ENCODE peak calls at places on chromosomes 6 and 20, in four cellular contexts. I is cerebellar cortex, S is spleen, P is NCI-H2029. B is an unnamed sample.

GRCh38 chr20:46963758-46964181 is 69.1 kb downstream of the EYA2 start:
- DNase-seq in I (no peak), S (peak), P (no peak), B (no peak)

GRCh38 chr6:13400772-13401171 is 72.4 kb upstream of the TBC1D7 start:
- DNase-seq in I (no peak), S (no peak), P (peak), B (no peak)

GRCh38 chr6:35970181-35970580 is 49.3 kb upstream of the SRPK1 start:
- DNase-seq in I (no peak), S (no peak), P (no peak), B (no peak)

GRCh38 chr6:20266851-20267608 is 54.8 kb upstream of the MBOAT1 start:
- DNase-seq in I (no peak), S (no peak), P (no peak), B (no peak)

GRCh38 chr6:85459224-85459901 is 9.5 kb downstream of the NT5E start:
- DNase-seq in I (no peak), S (no peak), P (no peak), B (no peak)

GRCh38 chr6:77463308-77463880 is at the start of gene HTR1B:
- DNase-seq in I (no peak), S (no peak), P (no peak), B (peak)

GRCh38 chr6:1607557-1608221 is 2.0 kb upstream of the FOXC1 start:
- DNase-seq in I (no peak), S (no peak), P (peak), B (no peak)

GRCh38 chr6:88813045-88813444 is 150.4 kb downstream of the RNGTT start:
- DNase-seq in I (peak), S (no peak), P (no peak), B (no peak)

GRCh38 chr20:48932375-48932941 is 10.9 kb downstream of the ARFGEF2 start:
- DNase-seq in I (no peak), S (no peak), P (no peak), B (no peak)

GRCh38 chr20:53795170-53795569 is 201.5 kb upstream of the ZNF217 start:
- DNase-seq in I (no peak), S (no peak), P (no peak), B (no peak)

GRCh38 chr6:162913206-162913605 is 185.4 kb downstream of the PACRG start:
- DNase-seq in I (no peak), S (no peak), P (no peak), B (no peak)

GRCh38 chr6:111215134-111215533 is 127.8 kb downstream of the SLC16A10 start:
- DNase-seq in I (no peak), S (no peak), P (no peak), B (no peak)

GRCh38 chr20:64051033-64051452 is 1.6 kb upstream of the SOX18 start:
- DNase-seq in I (no peak), S (no peak), P (no peak), B (no peak)

GRCh38 chr6:91152824-91153223 is 566.0 kb upstream of the MAP3K7 start:
- DNase-seq in I (no peak), S (no peak), P (no peak), B (no peak)

GRCh38 chr20:44643596-44644383 is 7.7 kb downstream of the ADA start:
- DNase-seq in I (no peak), S (peak), P (peak), B (peak)

GRCh38 chr6:43608310-43608763 is 20.7 kb downstream of the GTPBP2 start:
- DNase-seq in I (peak), S (no peak), P (peak), B (no peak)

GRCh38 chr6:142680308-142680707 is 264.7 kb downstream of the HIVEP2 start:
- DNase-seq in I (no peak), S (no peak), P (no peak), B (no peak)

GRCh38 chr6:5172057-5172683 is 87.0 kb downstream of the PPP1R3G start:
- DNase-seq in I (no peak), S (no peak), P (peak), B (no peak)

GRCh38 chr6:38169826-38170526 is 350.4 kb downstream of the ZFAND3 start:
- DNase-seq in I (peak), S (no peak), P (peak), B (peak)

GRCh38 chr20:23884136-23884770 is 4.7 kb upstream of the CST5 start:
- DNase-seq in I (no peak), S (no peak), P (no peak), B (no peak)

GRCh38 chr20:2708073-2708415 is 15.5 kb downstream of the EBF4 start:
- DNase-seq in I (no peak), S (no peak), P (no peak), B (no peak)

GRCh38 chr6:15956205-15957106 is 172.4 kb upstream of the MYLIP start:
- DNase-seq in I (no peak), S (no peak), P (peak), B (peak)

GRCh38 chr6:129845696-129846095 is 15.4 kb downstream of the TMEM244 start:
- DNase-seq in I (no peak), S (no peak), P (no peak), B (no peak)

GRCh38 chr20:1617055-1617454 is 2.8 kb downstream of the SIRPB1 start:
- DNase-seq in I (no peak), S (no peak), P (no peak), B (no peak)

B was measured in lower lobe of right lung.